ENCODE peak calls at places on chromosomes 5 and 9, in five cellular contexts. R is HepG2, K is GM12878, H is K562, Z is H1. G is an unnamed sample.

GRCh38 chr5:97044057-97044456 is 98.4 kb downstream of the LIX1 start:
- DNase-seq in R (peak), K (no peak), H (no peak), Z (peak), G (no peak)

GRCh38 chr5:523658-524441 is 399 bp downstream of the SLC9A3 start:
- DNase-seq in R (no peak), K (no peak), H (no peak), Z (no peak), G (no peak)

GRCh38 chr9:89916001-89916635 is 311.3 kb downstream of the GADD45G start:
- DNase-seq in R (no peak), K (no peak), H (no peak), Z (no peak), G (no peak)

GRCh38 chr5:36662291-36662851 is 56.0 kb downstream of the SLC1A3 start:
- DNase-seq in R (no peak), K (no peak), H (no peak), Z (no peak), G (no peak)

GRCh38 chr9:124010665-124011321 is 775 bp upstream of the LHX2 start:
- DNase-seq in R (no peak), K (no peak), H (no peak), Z (no peak), G (peak)

GRCh38 chr9:89812556-89813181 is 207.9 kb downstream of the GADD45G start:
- DNase-seq in R (no peak), K (no peak), H (no peak), Z (no peak), G (no peak)

GRCh38 chr9:34246453-34246852 is 67.6 kb downstream of the UBAP1 start:
- DNase-seq in R (no peak), K (no peak), H (no peak), Z (no peak), G (no peak)

GRCh38 chr9:111056554-111056953 is 18.3 kb upstream of the LPAR1 start:
- DNase-seq in R (no peak), K (no peak), H (no peak), Z (no peak), G (peak)

GRCh38 chr5:9835121-9835770 is 205.1 kb upstream of the TAS2R1 start:
- DNase-seq in R (no peak), K (no peak), H (no peak), Z (no peak), G (no peak)

GRCh38 chr5:150794927-150795326 is 16.4 kb downstream of the SMIM3 start:
- DNase-seq in R (no peak), K (no peak), H (no peak), Z (no peak), G (no peak)

GRCh38 chr9:16139781-16140180 is 586.9 kb downstream of the CCDC171 start:
- DNase-seq in R (no peak), K (no peak), H (no peak), Z (no peak), G (no peak)

GRCh38 chr9:35935755-35936509 is 22.0 kb downstream of the OR2S2 start:
- DNase-seq in R (no peak), K (no peak), H (no peak), Z (no peak), G (no peak)

GRCh38 chr9:136222896-136223266 is 18.0 kb upstream of the LHX3 start:
- DNase-seq in R (no peak), K (no peak), H (no peak), Z (no peak), G (no peak)

GRCh38 chr9:69155341-69156030 is 18.6 kb upstream of the TJP2 start:
- DNase-seq in R (no peak), K (no peak), H (no peak), Z (no peak), G (no peak)

GRCh38 chr9:125494555-125494920 is 212.5 kb downstream of the MAPKAP1 start:
- DNase-seq in R (no peak), K (no peak), H (no peak), Z (no peak), G (no peak)

GRCh38 chr9:33446507-33447403 is 638 bp downstream of the AQP3 start:
- DNase-seq in R (peak), K (peak), H (peak), Z (no peak), G (peak)

GRCh38 chr5:80934751-80935150 is 25.4 kb upstream of the RASGRF2 start:
- DNase-seq in R (peak), K (no peak), H (no peak), Z (no peak), G (no peak)

GRCh38 chr9:18947772-18948391 is 85.1 kb downstream of the SAXO1 start:
- DNase-seq in R (no peak), K (no peak), H (no peak), Z (no peak), G (no peak)

GRCh38 chr5:141558150-141558549 is 60.6 kb downstream of the DIAPH1 start:
- DNase-seq in R (no peak), K (no peak), H (no peak), Z (no peak), G (no peak)

GRCh38 chr5:32193591-32193990 is 19.5 kb upstream of the GOLPH3 start:
- DNase-seq in R (peak), K (no peak), H (no peak), Z (no peak), G (peak)

GRCh38 chr9:128420651-128421473 is at the start of gene CERCAM:
- DNase-seq in R (peak), K (no peak), H (peak), Z (no peak), G (peak)

GRCh38 chr5:33936004-33936380 is 194 bp upstream of the RXFP3 start:
- DNase-seq in R (no peak), K (no peak), H (peak), Z (no peak), G (peak)

GRCh38 chr5:144088211-144088965 is 82.1 kb downstream of the YIPF5 start:
- DNase-seq in R (no peak), K (no peak), H (no peak), Z (no peak), G (no peak)

GRCh38 chr9:121950441-121950840 is 142.7 kb downstream of the TTLL11 start:
- DNase-seq in R (no peak), K (no peak), H (no peak), Z (no peak), G (no peak)

GRCh38 chr5:157593036-157593435 is 17.5 kb upstream of the ADAM19 start:
- DNase-seq in R (no peak), K (no peak), H (no peak), Z (no peak), G (no peak)

GRCh38 chr9:97398999-97399758 is 12.7 kb upstream of the TDRD7 start:
- DNase-seq in R (peak), K (no peak), H (peak), Z (peak), G (peak)

GRCh38 chr9:120980951-120981350 is 54.4 kb upstream of the TRAF1 start:
- DNase-seq in R (no peak), K (no peak), H (no peak), Z (no peak), G (no peak)

GRCh38 chr9:70581214-70581966 is 166.9 kb upstream of the KLF9 start:
- DNase-seq in R (no peak), K (no peak), H (no peak), Z (no peak), G (no peak)

GRCh38 chr9:138038244-138038671 is 160.7 kb downstream of the CACNA1B start:
- DNase-seq in R (no peak), K (no peak), H (no peak), Z (no peak), G (peak)
- TF ChIP-seq YY1 in R (no peak), K (no peak), H (no peak), Z (no peak), G (no peak)

GRCh38 chr9:119370816-119371215 is 1.6 kb upstream of the BRINP1 start:
- DNase-seq in R (peak), K (no peak), H (peak), Z (no peak), G (no peak)
- TF ChIP-seq USF2 in R (no peak), K (no peak), H (no peak), Z (no peak), G (no peak)

DNA sequence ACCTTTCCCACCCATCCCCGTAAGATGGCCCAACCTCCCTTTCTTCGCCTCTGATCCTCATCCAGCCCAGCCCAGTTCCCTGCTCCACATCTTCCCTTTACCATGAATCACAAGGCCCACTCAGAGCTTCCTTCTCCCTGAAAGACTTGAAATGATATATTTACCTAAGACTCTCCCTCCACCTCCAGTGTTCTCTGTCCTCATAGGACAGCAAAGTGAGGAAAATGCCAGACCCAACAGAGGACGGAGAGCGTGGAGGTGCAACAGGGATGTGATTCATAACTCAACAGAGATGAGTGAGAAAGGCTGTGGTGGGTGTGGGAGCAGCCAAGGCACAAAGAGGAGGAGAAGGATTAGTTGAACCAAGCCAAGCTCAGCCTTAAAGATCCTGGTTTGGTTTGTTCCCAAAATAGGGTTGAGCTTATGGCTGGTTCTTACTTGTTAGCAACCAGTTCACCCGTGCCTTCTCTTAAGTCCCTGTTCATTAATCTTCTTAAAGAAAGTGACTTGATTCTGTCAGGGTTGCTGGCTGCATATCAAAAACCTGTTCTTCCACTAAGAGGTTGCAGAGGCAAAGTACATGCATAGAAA is 183.2 kb downstream of the ACTL7B start:
- DNase-seq in R (no peak), K (no peak), H (no peak), Z (no peak), G (no peak)
- TF ChIP-seq YY1 in R (no peak), K (no peak), H (no peak), Z (no peak), G (no peak)

DNA sequence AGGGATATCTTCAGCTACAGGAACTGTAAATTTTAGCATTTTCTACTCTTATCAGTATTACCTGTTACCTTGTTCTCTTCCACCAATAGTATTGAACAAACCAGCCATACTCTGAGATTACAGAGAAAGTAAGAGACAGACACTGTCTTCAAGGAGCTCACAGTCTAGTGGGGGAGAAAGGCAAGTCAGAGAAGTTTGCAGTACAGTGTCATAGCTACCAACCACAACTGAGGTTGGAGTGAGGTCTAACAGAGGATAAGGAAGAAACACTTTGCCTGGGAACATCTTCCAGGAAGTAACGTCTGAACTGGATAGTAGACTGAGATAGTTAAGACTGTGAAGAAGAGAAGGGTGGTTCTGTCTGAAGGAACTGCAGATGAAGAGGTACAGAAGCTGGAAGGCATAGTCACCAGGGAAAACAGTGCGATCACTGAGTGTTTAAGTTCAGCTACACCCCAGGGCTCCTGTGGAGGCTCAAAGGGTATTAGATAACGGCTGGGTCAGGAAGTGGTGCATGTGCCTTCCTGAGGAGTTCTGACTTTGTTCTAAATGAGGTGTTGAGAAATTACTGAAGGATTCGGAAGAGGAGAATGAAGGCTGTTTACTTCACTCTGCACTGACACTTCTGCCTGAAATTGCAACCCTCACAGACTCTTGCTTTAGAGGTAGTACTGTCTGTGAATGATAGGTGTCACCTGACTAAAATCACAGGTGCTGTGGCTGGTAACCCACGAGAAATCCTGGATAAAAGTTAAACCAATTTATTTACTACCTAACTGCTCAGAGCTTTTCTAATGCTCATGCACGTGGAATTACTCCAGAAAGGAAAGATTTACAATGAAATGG is 841.6 kb downstream of the MAT2B start:
- DNase-seq in R (no peak), K (no peak), H (no peak), Z (no peak), G (no peak)
- TF ChIP-seq USF2 in R (no peak), K (no peak), H (no peak), Z (no peak), G (no peak)

GRCh38 chr9:892123-892522 is 50.6 kb downstream of the DMRT1 start:
- DNase-seq in R (no peak), K (no peak), H (no peak), Z (no peak), G (no peak)

GRCh38 chr9:893115-893514 is 51.6 kb downstream of the DMRT1 start:
- DNase-seq in R (no peak), K (no peak), H (no peak), Z (no peak), G (no peak)

GRCh38 chr9:899440-900184 is 58.1 kb downstream of the DMRT1 start:
- DNase-seq in R (no peak), K (peak), H (no peak), Z (no peak), G (no peak)

DNA sequence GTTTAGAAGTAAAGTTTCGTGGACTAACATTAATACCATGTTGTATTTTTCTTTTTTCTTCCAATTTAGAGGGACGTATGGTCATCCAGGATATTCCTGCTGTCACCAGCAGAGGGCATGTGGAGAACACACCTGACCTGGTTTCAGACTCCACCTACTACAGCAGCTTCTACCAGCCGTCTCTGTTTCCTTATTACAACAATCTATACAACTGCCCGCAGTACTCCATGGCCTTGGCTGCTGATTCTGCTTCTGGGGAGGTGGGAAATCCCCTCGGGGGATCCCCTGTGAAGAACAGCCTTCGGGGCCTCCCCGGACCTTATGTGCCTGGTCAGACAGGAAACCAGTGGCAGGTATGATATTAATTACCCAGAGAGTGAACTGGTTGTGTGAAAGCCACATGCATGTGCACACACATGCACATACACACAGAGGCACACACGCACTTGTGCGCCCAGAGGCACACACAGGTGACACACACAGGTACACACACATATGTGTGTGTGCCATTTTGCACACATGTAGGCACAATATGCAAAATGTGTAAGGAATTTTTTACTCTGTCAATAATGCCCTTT is 52.4 kb downstream of the DMRT1 start:
- DNase-seq in R (peak), K (peak), H (peak), Z (peak), G (peak)
- TF ChIP-seq YY1 in R (no peak), K (no peak), H (no peak), Z (no peak), G (no peak)

GRCh38 chr9:109918359-109919163 is 138.6 kb downstream of the PALM2AKAP2 start:
- DNase-seq in R (no peak), K (peak), H (no peak), Z (no peak), G (no peak)
- TF ChIP-seq USF2 in R (no peak), K (no peak), H (no peak), Z (no peak), G (no peak)

GRCh38 chr5:7904170-7904569 is 35.2 kb downstream of the MTRR start:
- DNase-seq in R (peak), K (no peak), H (no peak), Z (no peak), G (no peak)
- TF ChIP-seq YY1 in R (no peak), K (no peak), H (no peak), Z (no peak), G (no peak)

G was measured in SK-N-SH.